ENCODE peak calls at places on chromosome 14, in five cellular contexts. C is left lung; Q is CD4-positive, alpha-beta T cell; E is progenitor cell of endocrine pancreas; D is GM06990. G is an unnamed sample.

GRCh38 chr14:95488376-95489162 is 27.9 kb downstream of the SYNE3 start:
- DNase-seq in D (no peak), Q (no peak), C (no peak), E (no peak), G (no peak)

GRCh38 chr14:77375164-77375950 is 1.5 kb downstream of the TMED8 start:
- DNase-seq in C (no peak), Q (no peak), E (no peak), D (peak), G (no peak)

GRCh38 chr14:102900631-102901571 is 21.6 kb upstream of the AMN start:
- DNase-seq in Q (no peak), C (no peak), E (no peak), D (peak), G (no peak)

GRCh38 chr14:24665440-24665991 is 31.5 kb upstream of the GZMB start:
- DNase-seq in Q (no peak), E (no peak), D (peak), C (no peak), G (peak)

GRCh38 chr14:92589213-92589852 is 75.8 kb downstream of the RIN3 start:
- DNase-seq in Q (no peak), E (no peak), D (no peak), C (no peak), G (no peak)

GRCh38 chr14:36052681-36053080 is 123.8 kb downstream of the PTCSC3 start:
- DNase-seq in E (no peak), D (no peak), C (no peak), Q (no peak), G (no peak)

GRCh38 chr14:95432152-95433093 is 84.0 kb downstream of the SYNE3 start:
- DNase-seq in Q (no peak), C (no peak), D (no peak), E (peak), G (no peak)

GRCh38 chr14:77032854-77033621 is 4.5 kb upstream of the IRF2BPL start:
- DNase-seq in C (peak), Q (peak), D (peak), E (peak), G (peak)

GRCh38 chr14:100533647-100534485 is 53.4 kb downstream of the BEGAIN start:
- DNase-seq in Q (no peak), D (no peak), E (peak), C (peak), G (peak)

GRCh38 chr14:104290058-104290667 is 151.8 kb downstream of the KIF26A start:
- DNase-seq in D (no peak), E (no peak), Q (no peak), C (peak), G (no peak)

GRCh38 chr14:69055125-69055524 is 76.0 kb upstream of the ACTN1 start:
- DNase-seq in Q (no peak), D (no peak), E (no peak), C (no peak), G (no peak)

GRCh38 chr14:50599700-50600444 is 39.9 kb downstream of the ATL1 start:
- DNase-seq in E (no peak), D (peak), Q (no peak), C (no peak), G (no peak)

GRCh38 chr14:92726135-92726932 is 22.1 kb downstream of the LGMN start:
- DNase-seq in Q (peak), D (no peak), E (no peak), C (peak), G (peak)

GRCh38 chr14:95536036-95536577 is 1.3 kb downstream of the GLRX5 start:
- DNase-seq in Q (no peak), C (no peak), E (no peak), D (no peak), G (no peak)

GRCh38 chr14:77761205-77761931 is 412 bp upstream of the SNW1 start:
- DNase-seq in D (no peak), C (peak), Q (no peak), E (no peak), G (no peak)

GRCh38 chr14:52703225-52703624 is 3.8 kb upstream of the PSMC6 start:
- DNase-seq in C (peak), D (no peak), Q (no peak), E (no peak), G (no peak)

DNA sequence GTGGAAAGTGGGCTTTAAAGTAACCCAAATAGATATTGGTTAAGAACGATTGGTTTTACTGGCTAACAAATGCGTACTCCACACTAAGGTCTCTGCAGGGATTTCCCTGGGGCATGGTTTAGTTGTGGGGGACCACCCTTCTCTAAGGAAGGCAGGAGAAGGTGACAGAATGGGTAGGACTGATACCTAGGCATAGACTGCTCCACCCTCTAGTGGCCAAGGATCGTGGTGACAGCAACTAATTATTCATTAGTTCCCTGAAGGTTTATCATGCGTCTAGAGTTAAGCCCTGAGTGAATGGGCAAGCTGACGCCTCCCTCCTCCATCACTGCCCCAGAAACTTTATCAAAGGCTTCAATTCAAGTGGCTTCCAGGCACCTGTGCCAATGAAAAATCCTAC is 9.1 kb downstream of the FAM181A start:
- DNase-seq in Q (no peak), D (no peak), E (no peak), C (no peak), G (no peak)
- TF ChIP-seq CTCF in Q (peak), D (peak), E (peak), C (no peak), G (no peak)

GRCh38 chr14:65412881-65413738 is 580 bp downstream of the FUT8 start:
- DNase-seq in D (no peak), E (no peak), C (peak), Q (peak), G (peak)

GRCh38 chr14:65412189-65412846 is at the start of gene FUT8:
- DNase-seq in Q (peak), E (peak), D (peak), C (peak), G (peak)

GRCh38 chr14:65415613-65416012 is 3.1 kb downstream of the FUT8 start:
- DNase-seq in D (no peak), Q (no peak), C (no peak), E (no peak), G (no peak)

GRCh38 chr14:65413739-65414045 is 1.2 kb downstream of the FUT8 start:
- DNase-seq in C (no peak), D (no peak), Q (no peak), E (no peak), G (no peak)

DNA sequence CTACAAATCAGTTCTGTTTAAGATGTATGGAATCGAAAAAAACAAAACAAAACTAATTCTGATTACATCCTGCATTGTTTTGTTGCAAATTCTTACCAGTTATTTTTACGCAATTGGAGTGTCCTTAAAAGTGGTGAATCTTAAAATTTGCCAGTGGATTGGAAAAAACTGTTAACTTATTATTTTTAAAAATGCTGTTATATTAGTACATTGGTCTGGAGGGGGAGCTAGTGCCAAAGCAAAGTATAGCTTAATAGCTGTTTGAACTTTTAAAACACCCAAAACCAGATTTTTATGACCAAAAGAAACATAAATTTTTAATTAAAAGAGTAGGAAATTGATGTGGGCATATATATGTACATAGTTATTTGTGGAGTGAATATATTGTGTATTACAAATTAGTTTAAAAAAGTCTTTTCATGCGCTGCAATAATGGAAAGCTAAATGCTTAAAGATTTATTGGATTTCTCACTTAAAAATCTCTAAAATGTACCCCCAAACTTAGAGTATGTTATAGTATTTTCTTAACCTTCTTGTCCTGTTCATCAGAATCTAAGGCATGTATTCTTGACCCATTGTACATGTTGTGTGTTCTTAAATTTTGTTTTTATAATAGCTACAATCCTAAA is 2.5 kb downstream of the FUT8 start:
- DNase-seq in D (no peak), E (no peak), Q (no peak), C (no peak), G (no peak)
- TF ChIP-seq CTCF in D (peak), E (peak), Q (peak), C (no peak), G (peak)

DNA sequence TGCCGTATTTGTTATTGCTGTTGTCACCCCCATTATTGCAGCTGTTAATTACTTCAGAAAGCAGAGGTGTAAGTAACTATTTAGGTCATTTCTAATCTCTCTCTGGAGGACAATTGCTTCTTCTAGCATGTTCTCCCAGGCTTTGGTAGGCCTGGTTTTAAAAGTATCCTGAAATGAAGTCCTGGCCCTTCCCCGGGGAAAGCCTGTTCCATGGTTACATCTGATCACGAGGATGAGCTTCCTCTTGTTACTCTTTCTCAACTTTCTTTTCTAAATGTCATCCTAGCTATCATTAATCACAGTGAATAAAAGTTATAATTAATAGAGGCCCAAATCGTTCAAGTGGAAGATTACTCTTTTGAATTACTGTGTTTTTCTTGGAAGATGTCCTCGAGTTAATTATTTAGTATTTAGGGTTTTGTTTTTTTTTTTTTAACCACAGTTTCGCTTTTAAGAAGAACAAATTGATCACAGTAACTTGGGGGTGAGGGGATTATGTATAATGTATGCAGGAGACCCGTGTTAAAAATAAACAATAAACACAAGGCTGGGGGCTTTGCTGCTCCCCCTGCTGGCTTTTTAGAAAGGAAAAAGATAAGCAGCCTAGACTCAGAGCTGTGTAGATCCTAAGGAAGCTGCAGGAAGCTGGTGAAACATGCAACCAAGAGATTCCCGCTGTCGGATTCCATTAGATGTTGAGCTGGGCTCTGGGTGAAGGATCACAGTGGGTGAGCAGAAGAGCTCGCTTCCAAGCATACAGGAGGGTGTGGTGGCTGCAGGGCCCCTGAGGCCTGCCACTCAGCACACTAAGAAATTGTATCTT is 420.1 kb downstream of the FUT8 start:
- DNase-seq in D (no peak), C (no peak), Q (no peak), E (no peak), G (no peak)
- TF ChIP-seq CTCF in D (peak), C (no peak), Q (no peak), E (peak), G (no peak)

DNA sequence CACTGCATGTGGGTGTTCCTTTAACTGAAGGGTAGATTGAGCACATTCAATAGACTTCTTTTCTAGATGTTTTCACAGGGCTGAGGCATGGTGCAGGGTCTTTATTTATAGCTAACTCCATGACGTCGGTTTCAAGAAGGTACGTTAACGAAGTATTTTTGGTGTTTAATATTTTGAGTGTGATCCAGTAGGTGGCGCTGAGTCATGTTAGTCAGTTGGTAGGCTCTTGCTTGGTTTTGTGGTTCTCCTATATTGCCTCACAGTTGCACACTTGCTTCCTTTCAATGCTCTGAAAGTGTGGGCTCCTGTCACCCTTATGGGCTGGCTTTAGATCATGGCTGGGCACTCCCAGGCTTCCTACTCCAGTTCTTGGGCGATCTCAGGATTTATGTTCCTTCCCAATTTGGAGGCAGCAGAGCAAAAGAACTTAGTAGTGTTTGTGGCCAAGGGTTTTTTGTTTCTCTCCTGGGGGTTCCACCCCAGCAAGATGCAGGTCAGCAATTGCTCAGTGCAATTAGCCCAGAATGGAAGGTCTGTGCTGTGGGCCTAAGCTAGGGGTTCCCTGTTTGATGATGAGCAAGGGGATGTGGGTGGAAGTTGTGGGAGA is 471.6 kb upstream of the FOXG1 start:
- DNase-seq in Q (no peak), E (no peak), D (no peak), C (no peak), G (no peak)
- TF ChIP-seq CTCF in Q (no peak), E (peak), D (peak), C (no peak), G (no peak)

GRCh38 chr14:32444262-32444661 is 115.2 kb downstream of the AKAP6 start:
- DNase-seq in D (no peak), E (no peak), C (no peak), Q (no peak), G (no peak)
- TF ChIP-seq CTCF in D (no peak), E (no peak), C (no peak), Q (no peak), G (no peak)